ENCODE peak calls at places on chromosomes 16 and 17, in nine cellular contexts. G is A549, W is pancreas, J is heart left ventricle, A is IMR-90, B is body of pancreas, T is right lobe of liver, D is HCT116, S is Panc1. E is an unnamed sample. For H3K4me1, the result is how much of the 10 kb centered on the place peaks cover.

GRCh38 chr17:69870751-69871199 is 204.2 kb upstream of the KCNJ16 start:
- ATAC-seq in G (no peak), S (no peak), J (no peak), A (peak), T (no peak), B (no peak), W (no peak), D (no peak), E (no peak)

GRCh38 chr17:57284583-57284982 is 28.3 kb downstream of the MSI2 start:
- ATAC-seq in T (no peak), D (no peak), S (no peak), A (no peak), W (no peak), G (no peak), B (no peak), J (no peak), E (no peak)

GRCh38 chr16:12681653-12682052 is 122.0 kb downstream of the CPPED1 start:
- ATAC-seq in A (no peak), B (no peak), T (peak), J (peak), W (no peak), S (no peak), D (no peak), G (no peak), E (no peak)

GRCh38 chr17:4381690-4382671 is 15.5 kb upstream of the UBE2G1 start:
- ATAC-seq in B (no peak), A (peak), T (no peak), W (no peak), S (peak), G (peak), D (no peak), J (no peak), E (no peak)

GRCh38 chr16:71360378-71360777 is 1.9 kb downstream of the CALB2 start:
- ATAC-seq in G (peak), J (no peak), B (no peak), A (peak), S (peak), D (peak), T (peak), W (no peak), E (peak)

GRCh38 chr17:73610331-73610911 is 33.8 kb downstream of the SDK2 start:
- ATAC-seq in J (no peak), W (no peak), B (no peak), A (no peak), T (no peak), D (no peak), G (no peak), S (no peak), E (no peak)

GRCh38 chr17:80871341-80871740 is 120.3 kb upstream of the CHMP6 start:
- ATAC-seq in D (no peak), B (no peak), W (no peak), T (peak), S (no peak), J (no peak), A (peak), G (no peak), E (no peak)

GRCh38 chr17:48240562-48241130 is 133.1 kb downstream of the SNX11 start:
- ATAC-seq in J (peak), G (peak), W (no peak), S (peak), D (peak), B (peak), T (no peak), A (no peak), E (no peak)

GRCh38 chr17:47945080-47945479 is 3.7 kb downstream of the PNPO start:
- ATAC-seq in S (no peak), T (no peak), D (no peak), J (no peak), B (no peak), A (no peak), W (no peak), G (no peak), E (no peak)

GRCh38 chr16:71622088-71622487 is 3.9 kb upstream of the MARVELD3 start:
- ATAC-seq in W (no peak), J (no peak), S (no peak), G (no peak), D (no peak), A (no peak), B (no peak), T (no peak), E (no peak)

GRCh38 chr17:75754378-75755204 is 10.4 kb downstream of the GALK1 start:
- ATAC-seq in G (peak), D (no peak), T (peak), B (no peak), J (peak), A (no peak), W (no peak), S (no peak), E (no peak)

GRCh38 chr16:23174622-23175021 is 7.9 kb upstream of the SCNN1G start:
- ATAC-seq in D (no peak), W (no peak), B (no peak), A (no peak), J (no peak), G (no peak), S (no peak), T (no peak), E (no peak)

GRCh38 chr17:6534846-6535514 is 21.4 kb downstream of the PITPNM3 start:
- ATAC-seq in T (no peak), J (no peak), A (no peak), D (no peak), B (no peak), W (no peak), G (peak), S (peak), E (no peak)

GRCh38 chr17:76442341-76443338 is 10.3 kb downstream of the UBE2O start:
- ATAC-seq in G (no peak), B (no peak), W (no peak), A (peak), J (no peak), T (no peak), D (no peak), S (no peak), E (no peak)

GRCh38 chr16:82699262-82699661 is 72.5 kb downstream of the CDH13 start:
- ATAC-seq in B (no peak), A (no peak), G (no peak), T (no peak), S (no peak), W (no peak), D (no peak), J (peak), E (no peak)

GRCh38 chr17:73653810-73654209 is 9.6 kb upstream of the SDK2 start:
- ATAC-seq in T (no peak), D (no peak), B (no peak), S (no peak), G (no peak), J (no peak), A (no peak), W (no peak), E (no peak)

GRCh38 chr17:43908111-43908721 is 880 bp upstream of the MPP2 start:
- ATAC-seq in G (peak), W (no peak), A (peak), D (peak), B (peak), J (peak), S (peak), T (peak), E (peak)

GRCh38 chr17:10041916-10042588 is 137.0 kb upstream of the RCVRN start:
- ATAC-seq in W (no peak), A (no peak), J (peak), B (no peak), D (no peak), T (no peak), S (no peak), G (no peak), E (peak)

GRCh38 chr17:17041018-17041521 is 1.2 kb upstream of the MPRIP start:
- ATAC-seq in J (peak), T (peak), G (peak), W (peak), S (no peak), A (no peak), D (peak), B (peak), E (no peak)

GRCh38 chr17:78674156-78674555 is 97.0 kb upstream of the DNAH17 start:
- ATAC-seq in T (no peak), G (no peak), W (peak), J (no peak), S (no peak), B (peak), D (no peak), A (no peak), E (no peak)

GRCh38 chr16:85944572-85945423 is 45.8 kb downstream of the IRF8 start:
- ATAC-seq in W (no peak), J (no peak), S (no peak), A (no peak), B (no peak), D (no peak), G (no peak), T (peak), E (no peak)

GRCh38 chr16:21264226-21265036 is 13.7 kb downstream of the CRYM start:
- ATAC-seq in A (no peak), S (no peak), T (no peak), B (no peak), W (no peak), G (no peak), J (peak), D (no peak), E (no peak)

GRCh38 chr16:4970010-4970409 is 11.9 kb downstream of the SEC14L5 start:
- ATAC-seq in B (no peak), T (no peak), S (no peak), A (no peak), D (no peak), J (peak), W (no peak), G (no peak), E (no peak)

GRCh38 chr16:78882751-78883150 is 717.8 kb downstream of the MAF start:
- ATAC-seq in G (no peak), D (no peak), S (no peak), T (no peak), A (no peak), J (no peak), W (no peak), B (no peak), E (no peak)

GRCh38 chr16:53999123-53999522 is 287.5 kb downstream of the IRX3 start:
- ATAC-seq in G (no peak), A (no peak), D (no peak), W (no peak), J (no peak), B (no peak), T (no peak), S (no peak), E (no peak)

GRCh38 chr16:85557976-85558589 is 55.0 kb upstream of the GSE1 start:
- ATAC-seq in D (no peak), J (no peak), A (no peak), B (peak), W (peak), T (peak), G (no peak), S (no peak), E (no peak)

GRCh38 chr17:18961634-18962493 is 9.9 kb downstream of the SLC5A10 start:
- ATAC-seq in A (no peak), D (no peak), J (no peak), T (peak), S (no peak), G (peak), W (no peak), B (no peak), E (no peak)

GRCh38 chr17:27756467-27757371 is 43.6 kb downstream of the NOS2 start:
- ATAC-seq in T (peak), A (peak), S (peak), G (peak), W (peak), J (peak), B (peak), D (peak), E (no peak)

GRCh38 chr16:3935921-3936320 is 55.4 kb upstream of the CREBBP start:
- ATAC-seq in S (no peak), W (no peak), T (no peak), D (no peak), B (no peak), J (no peak), G (no peak), A (no peak), E (no peak)

GRCh38 chr17:43456661-43457361 is 27.0 kb upstream of the DHX8 start:
- ATAC-seq in A (peak), T (peak), W (no peak), S (no peak), B (peak), G (no peak), D (peak), J (peak), E (peak)

GRCh38 chr16:2061526-2061925 is 13.7 kb downstream of the TSC2 start:
- ATAC-seq in J (peak), S (no peak), T (no peak), D (no peak), A (no peak), W (no peak), G (no peak), B (no peak), E (no peak)

GRCh38 chr17:35749560-35750412 is 3.3 kb downstream of the GAS2L2 start:
- ATAC-seq in S (no peak), T (no peak), B (no peak), W (no peak), J (no peak), G (peak), A (peak), D (no peak), E (no peak)

DNA sequence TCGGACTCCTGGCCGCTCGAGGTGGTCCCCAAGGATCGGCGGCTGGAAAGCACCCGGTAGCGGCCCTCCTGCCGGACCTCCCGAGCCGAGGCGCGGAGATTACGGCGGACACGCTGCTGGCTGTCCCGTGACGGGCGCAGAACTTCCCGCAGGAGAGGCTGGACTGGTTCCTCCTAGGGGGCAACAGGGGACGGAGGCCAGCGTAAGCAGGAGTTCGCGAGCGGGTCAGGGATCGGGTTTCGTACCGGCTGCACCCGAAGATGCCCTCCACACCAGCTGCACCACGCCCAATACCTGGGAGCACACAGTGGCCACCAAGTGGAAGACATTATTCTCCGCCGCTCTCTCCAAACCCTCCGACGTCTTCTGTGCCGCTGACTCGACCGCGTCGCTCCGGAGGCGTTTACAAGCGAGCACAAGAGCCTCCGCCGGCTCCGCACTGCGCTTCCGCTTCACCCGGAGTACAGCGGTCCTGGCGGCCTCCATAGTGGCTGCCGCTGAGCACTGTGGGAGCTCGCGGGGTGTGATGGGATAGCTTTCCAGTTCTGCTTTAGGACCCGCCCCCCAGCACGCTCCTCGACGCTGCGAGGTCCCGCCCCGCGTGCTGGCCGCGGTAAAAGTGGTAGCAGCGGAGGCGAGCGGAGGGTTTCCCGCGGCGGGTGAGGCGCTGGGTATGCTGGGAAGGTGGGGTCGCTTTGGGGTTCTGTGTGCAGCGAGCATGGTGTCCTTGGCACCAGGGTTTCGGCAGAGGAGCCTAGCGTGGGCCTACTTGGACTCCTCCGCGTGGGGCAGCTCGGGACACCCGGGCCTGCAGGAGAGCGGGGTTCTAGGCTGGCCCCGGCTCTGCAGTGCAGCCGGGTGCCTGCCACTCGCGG is at the start of the genes PRMT7 and SLC7A6OS:
- ATAC-seq in S (peak), J (peak), A (peak), W (peak), D (peak), G (peak), B (peak), T (peak), E (peak)
- TF ChIP-seq CTCF in S (no peak), J (no peak), A (peak), W (no peak), D (no peak), G (no peak), B (peak), T (peak), E (peak)

GRCh38 chr16:31179747-31180458 is at the start of gene FUS:
- ATAC-seq in A (peak), S (peak), J (peak), B (peak), D (peak), G (peak), W (peak), T (peak), E (peak)
- H3K4me1 ChIP-seq in A (under half), S (under half), J (under half), B (under half), D (under half), G (under half), W (under half), T (under half), E (under half)

GRCh38 chr17:41634639-41635038 is 10.3 kb upstream of the KRT17 start:
- ATAC-seq in G (peak), W (no peak), A (no peak), T (no peak), D (no peak), B (peak), J (peak), S (peak), E (no peak)

GRCh38 chr17:41636652-41637051 is 12.3 kb upstream of the KRT17 start:
- ATAC-seq in D (no peak), G (no peak), S (no peak), T (no peak), W (no peak), J (no peak), A (no peak), B (no peak), E (no peak)

GRCh38 chr17:41633498-41634197 is 9.3 kb upstream of the KRT17 start:
- ATAC-seq in J (no peak), B (no peak), G (peak), W (no peak), S (no peak), A (no peak), T (no peak), D (no peak), E (no peak)

GRCh38 chr17:41638194-41638593 is 13.8 kb upstream of the KRT17 start:
- ATAC-seq in D (no peak), J (no peak), T (no peak), G (no peak), B (no peak), S (no peak), W (no peak), A (no peak), E (no peak)

GRCh38 chr17:41635121-41636097 is 11.0 kb upstream of the KRT17 start:
- ATAC-seq in G (peak), B (peak), D (no peak), S (peak), J (peak), A (peak), W (no peak), T (peak), E (no peak)
- H3K27ac ChIP-seq in G (no peak), B (no peak), D (no peak), S (peak), J (no peak), A (no peak), W (no peak), T (no peak), E (no peak)

DNA sequence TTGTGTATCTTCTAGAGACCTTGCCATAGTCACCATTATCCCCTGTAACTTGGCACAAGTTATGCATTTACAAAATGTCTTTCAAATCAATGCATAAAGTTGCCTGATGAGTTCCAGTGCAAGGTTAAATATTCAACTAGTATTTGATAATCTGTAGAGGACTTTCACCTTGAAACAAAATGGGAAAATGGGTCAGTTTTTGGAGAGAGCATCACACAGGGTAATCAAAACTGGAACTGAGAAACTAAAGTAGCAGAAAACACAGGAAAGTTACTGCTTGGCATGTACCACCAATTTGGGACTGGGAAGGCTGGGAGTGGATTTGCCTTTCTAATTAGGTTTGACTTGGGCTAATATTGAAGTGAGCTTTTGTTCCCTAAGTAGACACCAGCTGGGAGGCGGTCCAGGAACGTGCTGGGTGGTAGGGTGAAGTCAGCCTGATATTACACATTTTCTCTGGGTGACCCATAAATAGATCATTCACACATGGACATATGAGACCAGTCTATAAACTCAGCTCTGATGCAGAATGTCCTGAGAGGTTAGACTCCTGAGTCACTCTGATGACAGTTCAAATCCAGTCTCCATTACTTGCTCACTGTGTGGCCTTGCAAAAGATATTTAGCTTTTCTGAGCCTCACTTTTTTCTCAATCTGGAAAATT is 152.3 kb downstream of the PCTP start:
- ATAC-seq in B (peak), A (no peak), W (no peak), T (peak), S (no peak), D (no peak), G (no peak), J (no peak), E (no peak)
- TF ChIP-seq CTCF in B (no peak), A (no peak), W (no peak), T (no peak), S (no peak), D (no peak), G (no peak), J (no peak), E (no peak)

E was measured in gastroesophageal sphincter.